ENCODE peak calls at places on chromosomes 16 and 17, in seven cellular contexts. One of them, this sample, is unnamed.
A peak's percentile ranks its signal among the peaks of the same experiment; 100 is the strongest.

GRCh38 chr17:48617515-48618365 is 2.6 kb upstream of the HOXB8 start:
- DNase-seq in T-helper 1 cell: no peak
- DNase-seq in NCI-H2029: no peak
- DNase-seq in cardiac fibroblast: no peak
- DNase-seq in suprapubic skin: no peak
- DNase-seq in omental fat pad: no peak
- DNase-seq in stimulated activated CD8-positive, alpha-beta memory T cell treated with anti-CD3 and anti-CD28 coated beads, Interleukin-4, amount 100 ng/mL, for 48 hours: no peak
- DNase-seq in this sample: no peak

GRCh38 chr16:50441758-50442157 is 73.0 kb upstream of the BRD7 start:
- DNase-seq in T-helper 1 cell: no peak
- DNase-seq in NCI-H2029: no peak
- DNase-seq in cardiac fibroblast: no peak
- DNase-seq in suprapubic skin: no peak
- DNase-seq in omental fat pad: no peak
- DNase-seq in stimulated activated CD8-positive, alpha-beta memory T cell treated with anti-CD3 and anti-CD28 coated beads, Interleukin-4, amount 100 ng/mL, for 48 hours: no peak
- DNase-seq in this sample: peak; percentile 73

GRCh38 chr16:57643166-57643813 is 14.9 kb downstream of the ADGRG1 start:
- DNase-seq in T-helper 1 cell: no peak
- DNase-seq in NCI-H2029: no peak
- DNase-seq in cardiac fibroblast: peak; percentile 45
- DNase-seq in suprapubic skin: no peak
- DNase-seq in omental fat pad: no peak
- DNase-seq in stimulated activated CD8-positive, alpha-beta memory T cell treated with anti-CD3 and anti-CD28 coated beads, Interleukin-4, amount 100 ng/mL, for 48 hours: no peak
- DNase-seq in this sample: no peak

GRCh38 chr17:52178013-52178412 is 19.5 kb upstream of the CA10 start:
- DNase-seq in T-helper 1 cell: no peak
- DNase-seq in NCI-H2029: no peak
- DNase-seq in cardiac fibroblast: no peak
- DNase-seq in suprapubic skin: no peak
- DNase-seq in omental fat pad: no peak
- DNase-seq in stimulated activated CD8-positive, alpha-beta memory T cell treated with anti-CD3 and anti-CD28 coated beads, Interleukin-4, amount 100 ng/mL, for 48 hours: no peak
- DNase-seq in this sample: no peak

GRCh38 chr16:83870830-83871229 is 28.1 kb upstream of the MLYCD start:
- DNase-seq in T-helper 1 cell: no peak
- DNase-seq in NCI-H2029: no peak
- DNase-seq in cardiac fibroblast: no peak
- DNase-seq in suprapubic skin: no peak
- DNase-seq in omental fat pad: no peak
- DNase-seq in stimulated activated CD8-positive, alpha-beta memory T cell treated with anti-CD3 and anti-CD28 coated beads, Interleukin-4, amount 100 ng/mL, for 48 hours: no peak
- DNase-seq in this sample: no peak

GRCh38 chr17:51006601-51007000 is 114.1 kb downstream of the SPAG9 start:
- DNase-seq in T-helper 1 cell: no peak
- DNase-seq in NCI-H2029: no peak
- DNase-seq in cardiac fibroblast: peak; percentile 49
- DNase-seq in suprapubic skin: no peak
- DNase-seq in omental fat pad: no peak
- DNase-seq in stimulated activated CD8-positive, alpha-beta memory T cell treated with anti-CD3 and anti-CD28 coated beads, Interleukin-4, amount 100 ng/mL, for 48 hours: no peak
- DNase-seq in this sample: no peak

GRCh38 chr17:62140836-62141235 is 75.8 kb upstream of the MED13 start:
- DNase-seq in T-helper 1 cell: no peak
- DNase-seq in NCI-H2029: peak; percentile 48
- DNase-seq in cardiac fibroblast: peak; percentile 67
- DNase-seq in suprapubic skin: no peak
- DNase-seq in omental fat pad: no peak
- DNase-seq in stimulated activated CD8-positive, alpha-beta memory T cell treated with anti-CD3 and anti-CD28 coated beads, Interleukin-4, amount 100 ng/mL, for 48 hours: no peak
- DNase-seq in this sample: no peak

GRCh38 chr16:15672514-15673167 is 22.6 kb downstream of the NDE1 start:
- DNase-seq in T-helper 1 cell: peak; percentile 69
- DNase-seq in NCI-H2029: peak; percentile 96
- DNase-seq in cardiac fibroblast: peak; percentile 99
- DNase-seq in suprapubic skin: peak; percentile 97
- DNase-seq in omental fat pad: peak; percentile 74
- DNase-seq in stimulated activated CD8-positive, alpha-beta memory T cell treated with anti-CD3 and anti-CD28 coated beads, Interleukin-4, amount 100 ng/mL, for 48 hours: peak; percentile 67
- DNase-seq in this sample: peak; percentile 92

GRCh38 chr17:27622914-27623313 is 8.1 kb upstream of the LGALS9 start:
- DNase-seq in T-helper 1 cell: no peak
- DNase-seq in NCI-H2029: no peak
- DNase-seq in cardiac fibroblast: no peak
- DNase-seq in suprapubic skin: no peak
- DNase-seq in omental fat pad: no peak
- DNase-seq in stimulated activated CD8-positive, alpha-beta memory T cell treated with anti-CD3 and anti-CD28 coated beads, Interleukin-4, amount 100 ng/mL, for 48 hours: no peak
- DNase-seq in this sample: no peak

GRCh38 chr17:77864234-77865108 is 94.0 kb upstream of the TNRC6C start:
- DNase-seq in T-helper 1 cell: no peak
- DNase-seq in NCI-H2029: no peak
- DNase-seq in cardiac fibroblast: no peak
- DNase-seq in suprapubic skin: no peak
- DNase-seq in omental fat pad: no peak
- DNase-seq in stimulated activated CD8-positive, alpha-beta memory T cell treated with anti-CD3 and anti-CD28 coated beads, Interleukin-4, amount 100 ng/mL, for 48 hours: no peak
- DNase-seq in this sample: no peak

GRCh38 chr16:11781773-11782172 is 15.3 kb downstream of the ZC3H7A start:
- DNase-seq in T-helper 1 cell: no peak
- DNase-seq in NCI-H2029: peak; percentile 24
- DNase-seq in cardiac fibroblast: peak; percentile 23
- DNase-seq in suprapubic skin: no peak
- DNase-seq in omental fat pad: no peak
- DNase-seq in stimulated activated CD8-positive, alpha-beta memory T cell treated with anti-CD3 and anti-CD28 coated beads, Interleukin-4, amount 100 ng/mL, for 48 hours: no peak
- DNase-seq in this sample: no peak

This sample was measured in mesenteric fat pad.